ENCODE peak calls at places on chromosomes 1 and 21, in five cellular contexts. T, Z, V, M and S are unnamed samples.

GRCh38 chr1:159924025-159924790 is 1.1 kb downstream of the TAGLN2 start:
- DNase-seq in T (peak; percentile 93), Z (peak; percentile 96), V (peak; percentile 54), M (peak; percentile 91), S (peak; percentile 33)

GRCh38 chr1:184753608-184754478 is 815 bp downstream of the EDEM3 start:
- DNase-seq in T (peak; percentile 72), Z (no peak), V (peak; percentile 65), M (no peak), S (peak; percentile 42)

GRCh38 chr1:66954208-66954607 is 29.4 kb downstream of the MIER1 start:
- DNase-seq in T (no peak), Z (no peak), V (no peak), M (no peak), S (no peak)

GRCh38 chr1:110150330-110151174 is at the start of gene SLC6A17:
- DNase-seq in T (no peak), Z (peak; percentile 66), V (peak; percentile 75), M (peak; percentile 82), S (no peak)

GRCh38 chr21:43771199-43771675 is 4.9 kb downstream of the CSTB start:
- DNase-seq in T (no peak), Z (no peak), V (no peak), M (no peak), S (no peak)

GRCh38 chr1:219173758-219174671 is at the start of gene LYPLAL1:
- DNase-seq in T (peak; percentile 97), Z (peak; percentile 82), V (peak; percentile 87), M (peak; percentile 93), S (peak; percentile 67)

GRCh38 chr1:168320805-168321577 is 40.3 kb downstream of the TBX19 start:
- DNase-seq in T (peak; percentile 82), Z (peak; percentile 67), V (no peak), M (no peak), S (no peak)

GRCh38 chr1:87501738-87502137 is 173.1 kb downstream of the LMO4 start:
- DNase-seq in T (peak; percentile 2), Z (no peak), V (peak; percentile 14), M (no peak), S (no peak)

GRCh38 chr21:33403128-33403785 is at the start of gene IFNGR2:
- DNase-seq in T (peak; percentile 59), Z (no peak), V (peak; percentile 58), M (peak; percentile 88), S (no peak)

GRCh38 chr1:172670791-172671190 is 11.9 kb downstream of the FASLG start:
- DNase-seq in T (no peak), Z (no peak), V (no peak), M (no peak), S (no peak)

GRCh38 chr1:205598841-205599666 is 32.8 kb downstream of the ELK4 start:
- DNase-seq in T (no peak), Z (no peak), V (no peak), M (no peak), S (no peak)

GRCh38 chr21:25635310-25635709 is 3.7 kb upstream of the JAM2 start:
- DNase-seq in T (peak; percentile 25), Z (no peak), V (no peak), M (no peak), S (no peak)

GRCh38 chr1:2413495-2414296 is 1.3 kb upstream of the PEX10 start:
- DNase-seq in T (peak; percentile 62), Z (peak; percentile 53), V (peak; percentile 38), M (no peak), S (peak; percentile 22)

GRCh38 chr1:42934111-42934510 is 24.6 kb downstream of the SLC2A1 start:
- DNase-seq in T (no peak), Z (no peak), V (no peak), M (no peak), S (no peak)

GRCh38 chr21:31557421-31557955 is 102.0 kb upstream of the SOD1 start:
- DNase-seq in T (no peak), Z (no peak), V (peak; percentile 85), M (peak; percentile 70), S (no peak)

GRCh38 chr1:46065405-46065804 is 67.0 kb downstream of the PIK3R3 start:
- DNase-seq in T (peak; percentile 22), Z (no peak), V (peak; percentile 17), M (no peak), S (peak; percentile 51)

GRCh38 chr1:40708750-40709099 is 17.2 kb downstream of the NFYC start:
- DNase-seq in T (no peak), Z (peak; percentile 65), V (peak; percentile 95), M (peak; percentile 74), S (no peak)

GRCh38 chr21:37204580-37204979 is 62.6 kb downstream of the VPS26C start:
- DNase-seq in T (no peak), Z (no peak), V (no peak), M (no peak), S (no peak)

GRCh38 chr1:245599413-245600174 is 444.8 kb downstream of the KIF26B start:
- DNase-seq in T (no peak), Z (no peak), V (no peak), M (no peak), S (peak; percentile 88)

GRCh38 chr1:22773981-22774471 is 63.4 kb downstream of the EPHB2 start:
- DNase-seq in T (no peak), Z (no peak), V (no peak), M (no peak), S (no peak)

GRCh38 chr1:214002472-214002871 is 14.7 kb downstream of the PROX1 start:
- DNase-seq in T (peak; percentile 43), Z (no peak), V (no peak), M (no peak), S (no peak)

GRCh38 chr1:186948542-186948941 is 119.8 kb downstream of the PLA2G4A start:
- DNase-seq in T (no peak), Z (no peak), V (no peak), M (no peak), S (no peak)
- TF ChIP-seq REST in T (no peak), Z (no peak), V (no peak), M (no peak), S (no peak)

GRCh38 chr1:198937231-198938031 is 298.6 kb downstream of the PTPRC start:
- DNase-seq in T (no peak), Z (peak; percentile 68), V (peak; percentile 34), M (peak; percentile 72), S (peak; percentile 84)

GRCh38 chr1:198934414-198934813 is 295.6 kb downstream of the PTPRC start:
- DNase-seq in T (no peak), Z (no peak), V (no peak), M (no peak), S (no peak)

GRCh38 chr1:198934901-198935301 is 296.1 kb downstream of the PTPRC start:
- DNase-seq in T (no peak), Z (no peak), V (no peak), M (no peak), S (no peak)

GRCh38 chr1:198935371-198935921 is 296.6 kb downstream of the PTPRC start:
- DNase-seq in T (peak; percentile 2), Z (peak; percentile 25), V (peak; percentile 16), M (peak; percentile 17), S (peak; percentile 63)

DNA sequence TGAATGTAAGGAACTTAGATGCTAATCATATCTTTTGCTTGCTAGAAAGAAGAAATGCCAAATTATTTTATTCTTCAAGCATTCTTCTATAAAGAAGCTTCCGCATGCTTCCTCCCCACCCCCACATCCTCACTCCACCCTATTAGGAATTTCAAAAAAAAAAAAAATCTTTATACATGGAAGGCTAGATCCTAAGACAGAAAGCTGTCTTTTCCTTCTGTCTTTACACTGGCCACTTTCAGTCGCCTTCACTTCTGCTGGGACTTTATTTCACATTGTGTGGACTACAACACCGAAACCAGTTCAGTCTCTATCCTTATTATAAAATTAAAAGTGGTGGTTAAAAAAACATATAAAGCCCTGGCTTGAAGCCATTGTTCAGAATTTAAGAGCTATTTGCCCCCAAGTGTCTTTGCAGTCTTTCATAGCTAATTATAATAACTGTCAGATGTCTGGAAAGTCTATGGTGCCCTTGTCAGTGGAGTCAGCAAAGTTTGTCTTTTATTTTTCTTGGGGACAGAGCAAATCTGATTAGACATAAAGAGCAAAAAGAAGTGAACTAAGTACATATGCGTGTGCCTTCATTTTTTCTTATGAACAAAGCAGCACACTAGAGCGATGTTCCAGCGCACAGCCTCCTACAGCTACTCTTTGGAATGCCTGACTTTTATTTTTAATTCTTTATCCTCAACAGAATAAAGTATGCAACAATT is 297.7 kb downstream of the PTPRC start:
- DNase-seq in T (no peak), Z (no peak), V (no peak), M (no peak), S (no peak)
- TF ChIP-seq REST in T (no peak), Z (no peak), V (no peak), M (no peak), S (no peak)

DNA sequence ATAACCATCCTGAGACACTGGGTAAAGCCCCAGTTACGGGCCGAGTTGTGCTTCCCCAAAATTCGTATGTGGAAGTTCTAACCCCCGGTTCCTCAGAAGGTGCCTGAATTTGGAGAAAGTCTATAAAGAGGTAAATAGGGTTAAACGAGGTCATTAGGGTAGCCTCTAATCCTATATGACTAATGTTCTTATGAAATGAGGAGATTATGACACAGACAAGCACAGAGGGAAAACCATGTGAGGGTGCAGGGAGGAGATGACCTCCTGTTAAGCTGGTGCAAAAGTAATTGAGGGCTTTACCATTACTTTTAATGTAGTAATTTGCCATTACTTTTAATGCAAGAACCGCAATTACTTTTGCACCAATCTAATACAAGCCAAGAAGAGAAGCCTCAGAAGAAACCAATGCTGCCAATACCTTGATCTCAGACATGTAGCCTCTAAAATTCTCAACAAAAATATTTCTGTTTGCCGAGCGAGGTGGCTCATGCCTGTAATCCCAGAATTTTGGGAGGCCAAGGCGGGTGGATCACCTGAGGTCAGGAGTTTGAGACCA is 260.8 kb downstream of the GPATCH2 start:
- DNase-seq in T (no peak), Z (no peak), V (no peak), M (no peak), S (no peak)
- TF ChIP-seq REST in T (no peak), Z (no peak), V (no peak), M (no peak), S (no peak)

DNA sequence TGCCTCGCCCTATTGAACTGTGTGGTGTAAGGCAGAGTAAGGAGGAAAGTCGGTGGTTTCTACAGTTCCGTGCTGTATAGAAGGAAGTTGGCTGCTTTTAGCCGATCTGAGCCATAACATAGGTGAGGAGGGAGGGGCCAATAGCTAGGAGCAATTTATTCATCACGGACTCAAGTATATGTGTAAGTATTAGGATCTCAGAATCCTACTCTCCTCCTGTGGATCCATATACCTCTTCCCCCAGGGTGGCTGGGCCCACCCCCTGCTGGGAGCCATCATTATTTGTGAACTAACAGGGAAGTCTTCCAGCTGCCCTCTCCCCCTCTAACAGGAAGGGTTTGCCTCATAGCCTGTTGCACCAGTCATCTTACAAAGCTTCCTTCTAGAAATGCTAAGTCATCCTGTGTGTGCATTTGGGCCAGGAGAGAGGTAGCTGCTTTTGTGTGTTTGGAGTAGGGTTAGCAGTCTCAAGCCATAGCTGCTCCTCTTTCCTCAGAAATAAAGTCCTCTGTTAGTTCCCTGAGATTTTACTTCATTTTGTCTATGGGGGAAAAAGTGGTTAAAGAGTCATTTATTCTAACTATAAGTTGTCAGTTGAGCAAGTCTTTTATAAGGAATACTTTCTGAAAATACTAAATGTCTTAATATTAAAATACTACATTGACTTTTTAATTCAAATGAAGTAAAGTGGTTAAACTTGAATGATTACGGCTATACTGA is 14.9 kb upstream of the CENPS start:
- DNase-seq in T (peak; percentile 94), Z (peak; percentile 51), V (peak; percentile 21), M (no peak), S (peak; percentile 93)
- TF ChIP-seq REST in T (no peak), Z (no peak), V (no peak), M (no peak), S (no peak)